ENCODE peak calls at places on chromosomes 12 and 14, in five cellular contexts. W, X, Y, Z and I are unnamed samples.

GRCh38 chr12:39966738-39967137 is 139.1 kb downstream of the SLC2A13 start:
- DNase-seq in Y (no peak), W (no peak), X (no peak), Z (no peak), I (no peak)

GRCh38 chr14:45252356-45253069 is 489 bp downstream of the MIS18BP1 start:
- DNase-seq in Y (no peak), W (peak), X (no peak), Z (no peak), I (no peak)

GRCh38 chr12:95959107-95959506 is 16.0 kb downstream of the AMDHD1 start:
- DNase-seq in Y (peak), W (no peak), Z (peak), X (no peak), I (no peak)

GRCh38 chr14:90483551-90483950 is 86.7 kb downstream of the CALM1 start:
- DNase-seq in W (no peak), Z (no peak), Y (no peak), X (peak), I (peak)

GRCh38 chr12:50859621-50860020 is 16.9 kb downstream of the TMPRSS12 start:
- DNase-seq in Y (no peak), Z (no peak), X (no peak), W (no peak), I (no peak)

GRCh38 chr14:59161571-59162175 is 26.8 kb upstream of the DAAM1 start:
- DNase-seq in Z (peak), X (no peak), Y (peak), W (no peak), I (no peak)

GRCh38 chr12:2615665-2616387 is 178.9 kb upstream of the FKBP4 start:
- DNase-seq in X (peak), W (no peak), Z (no peak), Y (no peak), I (no peak)

GRCh38 chr12:65779091-65779642 is 45.1 kb upstream of the HMGA2 start:
- DNase-seq in W (no peak), Z (no peak), X (no peak), Y (peak), I (no peak)

DNA sequence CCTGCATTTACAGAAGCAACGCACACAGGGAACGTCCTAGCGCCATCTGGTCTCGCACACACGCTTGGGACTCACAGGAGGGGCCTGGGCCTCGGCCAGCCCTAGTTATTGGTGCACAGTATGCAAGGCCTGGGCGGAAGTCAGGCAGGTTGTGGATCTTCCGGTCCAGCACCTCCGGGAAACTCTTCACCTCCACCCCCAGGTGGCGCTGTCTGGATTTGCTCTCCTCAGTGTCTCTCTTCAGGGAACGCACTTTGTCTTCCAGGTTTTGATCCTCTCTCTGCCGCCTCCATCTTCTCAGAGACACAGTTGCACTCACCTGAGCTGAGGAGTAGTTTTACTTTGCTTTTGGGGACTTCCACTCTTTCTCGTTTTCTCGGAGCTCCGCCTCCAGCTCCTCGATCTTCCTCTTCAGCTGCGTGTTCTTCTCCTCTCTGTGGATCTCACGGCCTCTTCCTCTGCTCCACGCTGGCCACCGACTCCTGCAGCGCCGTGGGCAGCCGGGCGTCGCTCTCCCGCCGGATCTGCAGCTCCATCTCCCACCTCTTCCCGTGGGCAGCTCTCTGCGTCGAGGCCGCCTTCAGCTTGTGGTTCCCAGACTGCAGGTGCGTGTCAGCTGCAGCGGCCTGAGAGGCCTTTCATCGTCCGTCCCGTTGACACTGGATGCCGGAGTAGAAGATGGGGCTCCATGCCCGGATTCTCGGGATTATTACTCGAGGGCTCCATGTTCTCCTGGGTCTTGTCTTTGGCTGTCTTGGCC is 933.8 kb downstream of the TMEM121 start:
- DNase-seq in W (peak), Z (peak), Y (no peak), X (no peak), I (no peak)
- TF ChIP-seq CTCF in W (peak), Z (no peak), Y (peak), X (no peak), I (no peak)

DNA sequence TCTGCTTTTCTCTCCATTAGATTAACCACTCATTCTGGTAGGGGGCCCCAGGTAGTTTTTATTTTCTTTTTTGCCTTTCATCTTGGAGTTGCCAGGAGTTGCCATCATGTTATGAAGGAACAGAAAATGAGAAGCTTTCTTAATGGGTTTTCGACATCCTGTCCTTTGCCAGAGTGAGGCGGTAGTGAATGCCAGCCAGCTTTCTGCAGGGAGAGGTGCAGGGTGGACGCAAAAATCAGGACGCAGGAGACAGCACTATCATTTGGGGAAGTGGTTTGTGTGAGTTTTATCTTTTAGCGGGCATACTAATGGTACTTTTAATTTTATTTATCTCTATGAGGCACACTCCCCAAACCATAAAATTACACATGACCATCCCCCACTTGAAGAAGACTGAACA is 1.7 kb downstream of the RASSF8 start:
- DNase-seq in Z (peak), X (peak), W (peak), Y (peak), I (no peak)
- TF ChIP-seq CTCF in Z (no peak), X (no peak), W (no peak), Y (peak), I (no peak)

GRCh38 chr12:94143444-94143843 is 4.9 kb upstream of the PLXNC1 start:
- DNase-seq in Y (no peak), X (no peak), Z (no peak), W (no peak), I (no peak)

GRCh38 chr12:94146166-94146565 is 2.2 kb upstream of the PLXNC1 start:
- DNase-seq in Z (no peak), Y (no peak), X (no peak), W (no peak), I (no peak)

GRCh38 chr12:94147991-94148840 is at the start of gene PLXNC1:
- DNase-seq in Z (peak), W (peak), Y (no peak), X (peak), I (peak)

GRCh38 chr12:94147377-94147990 is 893 bp upstream of the PLXNC1 start:
- DNase-seq in Z (no peak), W (peak), X (no peak), Y (no peak), I (no peak)

DNA sequence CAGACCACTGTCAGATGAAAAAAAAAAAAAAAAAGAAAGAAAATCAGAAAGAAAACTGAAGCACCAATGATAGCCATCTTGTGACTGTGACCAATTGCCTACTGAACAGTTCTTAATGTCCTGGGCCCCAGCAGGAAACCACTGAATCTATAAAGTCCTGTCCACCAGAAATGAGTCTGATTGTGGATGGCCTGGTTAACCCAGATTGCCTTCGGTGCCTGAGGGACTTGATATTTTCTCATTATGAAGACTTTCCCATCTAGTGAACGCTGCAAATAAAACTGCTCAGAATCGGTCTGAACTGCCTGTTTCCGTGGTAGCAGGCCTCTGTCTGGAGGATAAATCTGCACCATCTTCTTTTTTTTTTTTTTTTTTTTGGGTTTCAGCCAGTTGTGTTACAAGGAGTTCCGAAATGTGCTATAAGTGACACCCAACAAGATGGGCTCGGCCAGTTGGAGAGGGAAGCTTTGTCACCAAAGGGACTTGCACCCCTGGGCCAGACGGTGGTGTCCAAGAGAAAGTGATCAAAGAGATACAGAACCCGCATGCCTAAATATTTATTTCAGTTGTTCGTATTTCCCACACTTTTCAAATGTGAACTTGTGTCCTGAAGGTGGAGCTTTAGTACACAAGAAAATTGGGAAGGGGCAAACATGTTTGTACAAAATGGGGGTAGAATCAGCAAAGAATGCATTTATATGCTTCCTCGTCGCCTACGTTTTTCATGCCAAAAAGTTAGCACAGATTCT is 3.0 kb upstream of the PLXNC1 start:
- DNase-seq in Z (no peak), X (no peak), Y (peak), W (peak), I (no peak)
- TF ChIP-seq CTCF in Z (peak), X (no peak), Y (peak), W (peak), I (no peak)

GRCh38 chr12:12156835-12157234 is 86.1 kb downstream of the BCL2L14 start:
- DNase-seq in X (no peak), Z (no peak), W (no peak), Y (no peak), I (no peak)

GRCh38 chr12:12158858-12159257 is 88.1 kb downstream of the BCL2L14 start:
- DNase-seq in Z (no peak), X (peak), W (no peak), Y (no peak), I (no peak)

GRCh38 chr12:12157424-12157823 is 86.7 kb downstream of the BCL2L14 start:
- DNase-seq in Z (no peak), Y (no peak), W (no peak), X (no peak), I (no peak)

GRCh38 chr12:12156116-12156515 is 85.4 kb downstream of the BCL2L14 start:
- DNase-seq in Z (no peak), Y (no peak), X (no peak), W (no peak), I (no peak)

GRCh38 chr12:12153596-12153995 is 82.9 kb downstream of the BCL2L14 start:
- DNase-seq in Y (no peak), Z (no peak), W (no peak), X (no peak), I (no peak)
- TF ChIP-seq CTCF in Y (no peak), Z (no peak), W (no peak), X (no peak), I (no peak)